ENCODE peak calls at places on chromosome 1, in six cellular contexts. One of them, this sample, is unnamed.
A peak's percentile ranks its signal among the peaks of the same experiment; 100 is the strongest.

GRCh38 chr1:94713472-94714141 is 106.5 kb upstream of the SLC44A3 start:
- DNase-seq in RWPE1: peak; percentile 94
- DNase-seq in HCT116: peak; percentile 89
- DNase-seq in SK-N-DZ: peak; percentile 32
- DNase-seq in AG08395: peak; percentile 93
- DNase-seq in COR-L47: no peak
- DNase-seq in this sample: peak; percentile 93

GRCh38 chr1:11963622-11964021 is 16.6 kb upstream of the MFN2 start:
- DNase-seq in RWPE1: no peak
- DNase-seq in HCT116: no peak
- DNase-seq in SK-N-DZ: no peak
- DNase-seq in AG08395: no peak
- DNase-seq in COR-L47: no peak
- DNase-seq in this sample: no peak

GRCh38 chr1:25744140-25744581 is 55.8 kb upstream of the SELENON start:
- DNase-seq in RWPE1: peak; percentile 42
- DNase-seq in HCT116: peak; percentile 3
- DNase-seq in SK-N-DZ: peak; percentile 57
- DNase-seq in AG08395: peak; percentile 88
- DNase-seq in COR-L47: peak; percentile 30
- DNase-seq in this sample: peak; percentile 12

GRCh38 chr1:51297401-51298321 is 32.7 kb downstream of the TTC39A start:
- DNase-seq in RWPE1: no peak
- DNase-seq in HCT116: no peak
- DNase-seq in SK-N-DZ: no peak
- DNase-seq in AG08395: no peak
- DNase-seq in COR-L47: no peak
- DNase-seq in this sample: no peak

GRCh38 chr1:226574591-226575435 is 26.2 kb downstream of the STUM start:
- DNase-seq in RWPE1: no peak
- DNase-seq in HCT116: no peak
- DNase-seq in SK-N-DZ: no peak
- DNase-seq in AG08395: no peak
- DNase-seq in COR-L47: no peak
- DNase-seq in this sample: no peak

GRCh38 chr1:64240209-64240608 is 36.8 kb downstream of the UBE2U start:
- DNase-seq in RWPE1: no peak
- DNase-seq in HCT116: no peak
- DNase-seq in SK-N-DZ: no peak
- DNase-seq in AG08395: peak; percentile 11
- DNase-seq in COR-L47: no peak
- DNase-seq in this sample: no peak

GRCh38 chr1:162753001-162753658 is 37.4 kb upstream of the HSD17B7 start:
- DNase-seq in RWPE1: no peak
- DNase-seq in HCT116: no peak
- DNase-seq in SK-N-DZ: no peak
- DNase-seq in AG08395: no peak
- DNase-seq in COR-L47: no peak
- DNase-seq in this sample: no peak

GRCh38 chr1:9760824-9761223 is 62.9 kb downstream of the CLSTN1 start:
- DNase-seq in RWPE1: no peak
- DNase-seq in HCT116: no peak
- DNase-seq in SK-N-DZ: no peak
- DNase-seq in AG08395: no peak
- DNase-seq in COR-L47: no peak
- DNase-seq in this sample: no peak

GRCh38 chr1:42317308-42317707 is 17.7 kb downstream of the FOXJ3 start:
- DNase-seq in RWPE1: no peak
- DNase-seq in HCT116: no peak
- DNase-seq in SK-N-DZ: no peak
- DNase-seq in AG08395: no peak
- DNase-seq in COR-L47: no peak
- DNase-seq in this sample: no peak

GRCh38 chr1:20325844-20326323 is 35.2 kb downstream of the VWA5B1 start:
- DNase-seq in RWPE1: no peak
- DNase-seq in HCT116: no peak
- DNase-seq in SK-N-DZ: no peak
- DNase-seq in AG08395: no peak
- DNase-seq in COR-L47: no peak
- DNase-seq in this sample: no peak

GRCh38 chr1:61741682-61742619 is at the start of gene PATJ:
- DNase-seq in RWPE1: peak; percentile 92
- DNase-seq in HCT116: peak; percentile 62
- DNase-seq in SK-N-DZ: peak; percentile 11
- DNase-seq in AG08395: peak; percentile 46
- DNase-seq in COR-L47: peak; percentile 45
- DNase-seq in this sample: no peak

GRCh38 chr1:46410156-46411009 is 16.3 kb downstream of the FAAH start:
- DNase-seq in RWPE1: no peak
- DNase-seq in HCT116: no peak
- DNase-seq in SK-N-DZ: no peak
- DNase-seq in AG08395: no peak
- DNase-seq in COR-L47: no peak
- DNase-seq in this sample: no peak

GRCh38 chr1:156795787-156796186 is 20.9 kb downstream of the SH2D2A start:
- DNase-seq in RWPE1: no peak
- DNase-seq in HCT116: no peak
- DNase-seq in SK-N-DZ: no peak
- DNase-seq in AG08395: no peak
- DNase-seq in COR-L47: no peak
- DNase-seq in this sample: no peak

GRCh38 chr1:238596703-238597102 is 706.0 kb upstream of the ZP4 start:
- DNase-seq in RWPE1: no peak
- DNase-seq in HCT116: no peak
- DNase-seq in SK-N-DZ: no peak
- DNase-seq in AG08395: no peak
- DNase-seq in COR-L47: no peak
- DNase-seq in this sample: no peak

GRCh38 chr1:10339815-10340214 is 59.0 kb upstream of the PGD start:
- DNase-seq in RWPE1: peak; percentile 56
- DNase-seq in HCT116: peak; percentile 6
- DNase-seq in SK-N-DZ: no peak
- DNase-seq in AG08395: peak; percentile 60
- DNase-seq in COR-L47: no peak
- DNase-seq in this sample: no peak

GRCh38 chr1:23598424-23598823 is 39.1 kb upstream of the ID3 start:
- DNase-seq in RWPE1: no peak
- DNase-seq in HCT116: no peak
- DNase-seq in SK-N-DZ: peak; percentile 71
- DNase-seq in AG08395: no peak
- DNase-seq in COR-L47: peak; percentile 84
- DNase-seq in this sample: no peak

GRCh38 chr1:156676820-156677615 is at the start of gene NES:
- DNase-seq in RWPE1: no peak
- DNase-seq in HCT116: no peak
- DNase-seq in SK-N-DZ: peak; percentile 87
- DNase-seq in AG08395: peak; percentile 51
- DNase-seq in COR-L47: peak; percentile 70
- DNase-seq in this sample: no peak

GRCh38 chr1:16630661-16631247 is 17.4 kb upstream of the NBPF1 start:
- DNase-seq in RWPE1: no peak
- DNase-seq in HCT116: no peak
- DNase-seq in SK-N-DZ: no peak
- DNase-seq in AG08395: no peak
- DNase-seq in COR-L47: no peak
- DNase-seq in this sample: no peak